ENCODE peak calls at places on chromosome 19, in four cellular contexts. One of them, this sample, is unnamed.

GRCh38 chr19:23273022-23273593 is 22.9 kb upstream of the ZNF724 start:
- DNase-seq in Panc1: no peak
- DNase-seq in HepG2: no peak
- DNase-seq in HCT116: no peak
- DNase-seq in this sample: no peak

GRCh38 chr19:38682872-38683392 is 35.5 kb downstream of the ACTN4 start:
- DNase-seq in Panc1: no peak
- DNase-seq in HCT116: no peak
- DNase-seq in HepG2: no peak
- DNase-seq in this sample: no peak

GRCh38 chr19:6528544-6529121 is 2.2 kb upstream of the TNFSF9 start:
- DNase-seq in HepG2: peak
- DNase-seq in Panc1: no peak
- DNase-seq in HCT116: no peak
- DNase-seq in this sample: peak

GRCh38 chr19:45779231-45780145 is 2.8 kb downstream of the DMPK start:
- DNase-seq in HepG2: peak
- DNase-seq in Panc1: no peak
- DNase-seq in HCT116: peak
- DNase-seq in this sample: peak

GRCh38 chr19:32977269-32977668 is 5.2 kb downstream of the FAAP24 start:
- DNase-seq in HCT116: no peak
- DNase-seq in Panc1: no peak
- DNase-seq in HepG2: no peak
- DNase-seq in this sample: no peak

GRCh38 chr19:28577199-28577598 is 635.8 kb downstream of the UQCRFS1 start:
- DNase-seq in Panc1: no peak
- DNase-seq in HepG2: no peak
- DNase-seq in HCT116: no peak
- DNase-seq in this sample: no peak

GRCh38 chr19:7933828-7934725 is 8.1 kb upstream of the CTXN1 start:
- DNase-seq in HCT116: no peak
- DNase-seq in HepG2: no peak
- DNase-seq in Panc1: no peak
- DNase-seq in this sample: no peak

GRCh38 chr19:35043906-35044305 is 2.4 kb downstream of the HPN start:
- DNase-seq in HCT116: no peak
- DNase-seq in HepG2: no peak
- DNase-seq in Panc1: no peak
- DNase-seq in this sample: no peak

GRCh38 chr19:28829762-28830161 is 383.2 kb downstream of the UQCRFS1 start:
- DNase-seq in HCT116: no peak
- DNase-seq in Panc1: no peak
- DNase-seq in HepG2: no peak
- DNase-seq in this sample: no peak

GRCh38 chr19:35088514-35088913 is 27.1 kb upstream of the FXYD3 start:
- DNase-seq in HepG2: no peak
- DNase-seq in Panc1: no peak
- DNase-seq in HCT116: no peak
- DNase-seq in this sample: no peak

GRCh38 chr19:38394488-38394887 is 6.0 kb downstream of the SPRED3 start:
- DNase-seq in HCT116: no peak
- DNase-seq in Panc1: no peak
- DNase-seq in HepG2: peak
- DNase-seq in this sample: no peak

GRCh38 chr19:39341122-39341719 is 1.0 kb upstream of the SAMD4B start:
- DNase-seq in HCT116: no peak
- DNase-seq in HepG2: no peak
- DNase-seq in Panc1: no peak
- DNase-seq in this sample: peak

GRCh38 chr19:58330458-58330857 is 3.7 kb downstream of the ZSCAN22 start:
- DNase-seq in HCT116: no peak
- DNase-seq in Panc1: peak
- DNase-seq in HepG2: no peak
- DNase-seq in this sample: peak

GRCh38 chr19:54209058-54209747 is 8.5 kb downstream of the RPS9 start:
- DNase-seq in HCT116: no peak
- DNase-seq in Panc1: no peak
- DNase-seq in HepG2: no peak
- DNase-seq in this sample: no peak

GRCh38 chr19:49741210-49741844 is 21.8 kb downstream of the TSKS start:
- DNase-seq in Panc1: no peak
- DNase-seq in HepG2: peak
- DNase-seq in HCT116: no peak
- DNase-seq in this sample: no peak

GRCh38 chr19:20423381-20424207 is 142.0 kb downstream of the ZNF737 start:
- DNase-seq in Panc1: peak
- DNase-seq in HepG2: no peak
- DNase-seq in HCT116: no peak
- DNase-seq in this sample: no peak

GRCh38 chr19:46466536-46467199 is 4.7 kb downstream of the PNMA8A start:
- DNase-seq in Panc1: no peak
- DNase-seq in HCT116: no peak
- DNase-seq in HepG2: no peak
- DNase-seq in this sample: no peak

GRCh38 chr19:31249217-31249616 is 100.0 kb downstream of the TSHZ3 start:
- DNase-seq in HepG2: no peak
- DNase-seq in HCT116: no peak
- DNase-seq in Panc1: no peak
- DNase-seq in this sample: no peak

GRCh38 chr19:46824887-46825730 is 25.5 kb downstream of the AP2S1 start:
- DNase-seq in HepG2: no peak
- DNase-seq in Panc1: no peak
- DNase-seq in HCT116: no peak
- DNase-seq in this sample: no peak

GRCh38 chr19:43820098-43820860 is 6.8 kb upstream of the ZNF283 start:
- DNase-seq in HepG2: no peak
- DNase-seq in Panc1: no peak
- DNase-seq in HCT116: no peak
- DNase-seq in this sample: no peak

GRCh38 chr19:46925548-46925950 is 64.8 kb downstream of the ARHGAP35 start:
- DNase-seq in Panc1: no peak
- DNase-seq in HCT116: no peak
- DNase-seq in HepG2: peak
- DNase-seq in this sample: no peak

GRCh38 chr19:8666814-8667405 is 31.7 kb downstream of the ACTL9 start:
- DNase-seq in HepG2: no peak
- DNase-seq in Panc1: no peak
- DNase-seq in HCT116: no peak
- DNase-seq in this sample: no peak

GRCh38 chr19:50173144-50173543 is 10.1 kb upstream of the IZUMO2 start:
- DNase-seq in Panc1: no peak
- DNase-seq in HCT116: no peak
- DNase-seq in HepG2: no peak
- DNase-seq in this sample: no peak

GRCh38 chr19:7868671-7869452 is 5.3 kb downstream of the PRR36 start:
- DNase-seq in HCT116: peak
- DNase-seq in Panc1: no peak
- DNase-seq in HepG2: peak
- DNase-seq in this sample: peak

GRCh38 chr19:30226464-30227070 is 145.6 kb upstream of the ZNF536 start:
- DNase-seq in HCT116: no peak
- DNase-seq in HepG2: no peak
- DNase-seq in Panc1: no peak
- DNase-seq in this sample: no peak
- TF ChIP-seq TCF7L2 in HCT116: no peak
- TF ChIP-seq TCF7L2 in HepG2: no peak
- TF ChIP-seq TCF7L2 in Panc1: no peak
- TF ChIP-seq TCF7L2 in this sample: no peak

DNA sequence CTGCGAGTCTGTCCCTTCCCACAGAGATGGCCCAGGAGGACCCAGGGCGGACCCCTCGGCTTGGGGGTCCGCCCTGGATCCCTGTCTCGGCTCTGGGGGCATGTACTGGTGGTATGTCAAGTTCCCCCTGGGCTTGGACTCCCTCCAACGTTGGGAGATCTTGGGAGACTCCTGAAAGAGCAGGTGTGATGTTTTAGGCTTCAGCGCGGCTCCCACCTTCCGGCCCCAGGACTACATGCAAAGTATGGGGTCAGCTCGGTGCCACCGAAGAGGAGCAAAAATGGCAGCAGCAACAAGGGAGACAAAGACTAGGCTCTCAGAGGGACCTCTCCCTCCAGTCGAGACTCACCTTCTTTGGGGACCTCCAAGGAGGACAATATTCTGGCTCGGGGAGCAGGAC is 4.2 kb downstream of the MAMSTR start:
- DNase-seq in Panc1: no peak
- DNase-seq in HepG2: no peak
- DNase-seq in HCT116: no peak
- DNase-seq in this sample: no peak
- TF ChIP-seq TCF7L2 in Panc1: no peak
- TF ChIP-seq TCF7L2 in HepG2: no peak
- TF ChIP-seq TCF7L2 in HCT116: no peak
- TF ChIP-seq TCF7L2 in this sample: no peak

DNA sequence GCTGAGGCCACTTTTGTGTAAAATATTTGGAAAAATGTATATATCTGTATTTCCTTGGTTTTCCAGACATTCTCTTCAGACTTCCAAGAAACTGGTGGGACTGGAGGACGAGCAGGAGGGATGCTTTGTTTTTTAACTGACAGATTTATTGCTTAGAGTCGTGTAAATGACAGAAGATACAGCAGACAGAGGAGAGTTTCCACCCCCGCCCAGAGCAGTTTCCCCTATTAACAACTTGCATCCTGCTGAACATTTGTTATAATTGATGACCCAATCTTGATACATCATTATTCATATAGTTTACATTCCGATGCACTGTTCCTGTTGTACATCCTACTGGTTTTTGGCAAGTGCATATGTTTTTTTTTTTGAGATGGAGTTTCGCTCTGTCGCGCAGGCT is 7.1 kb upstream of the DOCK6 start:
- DNase-seq in HCT116: no peak
- DNase-seq in Panc1: no peak
- DNase-seq in HepG2: no peak
- DNase-seq in this sample: peak
- TF ChIP-seq TCF7L2 in HCT116: no peak
- TF ChIP-seq TCF7L2 in Panc1: no peak
- TF ChIP-seq TCF7L2 in HepG2: no peak
- TF ChIP-seq TCF7L2 in this sample: no peak

GRCh38 chr19:40646564-40647254 is 43.7 kb downstream of the NUMBL start:
- DNase-seq in HepG2: no peak
- DNase-seq in HCT116: no peak
- DNase-seq in Panc1: no peak
- DNase-seq in this sample: peak
- TF ChIP-seq TCF7L2 in HepG2: no peak
- TF ChIP-seq TCF7L2 in HCT116: no peak
- TF ChIP-seq TCF7L2 in Panc1: no peak
- TF ChIP-seq TCF7L2 in this sample: no peak

GRCh38 chr19:16831531-16831930 is 2.3 kb downstream of the SIN3B start:
- DNase-seq in HepG2: no peak
- DNase-seq in Panc1: no peak
- DNase-seq in HCT116: no peak
- DNase-seq in this sample: no peak

GRCh38 chr19:16834747-16835146 is 5.5 kb downstream of the SIN3B start:
- DNase-seq in Panc1: no peak
- DNase-seq in HepG2: no peak
- DNase-seq in HCT116: no peak
- DNase-seq in this sample: no peak

GRCh38 chr19:16841391-16841926 is 12.3 kb downstream of the SIN3B start:
- DNase-seq in HepG2: no peak
- DNase-seq in HCT116: no peak
- DNase-seq in Panc1: no peak
- DNase-seq in this sample: no peak

GRCh38 chr19:16836906-16837362 is 7.7 kb downstream of the SIN3B start:
- DNase-seq in Panc1: no peak
- DNase-seq in HepG2: no peak
- DNase-seq in HCT116: no peak
- DNase-seq in this sample: no peak

GRCh38 chr19:16836115-16836905 is 7.1 kb downstream of the SIN3B start:
- DNase-seq in HepG2: no peak
- DNase-seq in HCT116: no peak
- DNase-seq in Panc1: no peak
- DNase-seq in this sample: peak
- TF ChIP-seq TCF7L2 in HepG2: no peak
- TF ChIP-seq TCF7L2 in HCT116: no peak
- TF ChIP-seq TCF7L2 in Panc1: no peak
- TF ChIP-seq TCF7L2 in this sample: no peak

GRCh38 chr19:18126097-18126496 is 26.9 kb upstream of the PIK3R2 start:
- DNase-seq in HepG2: no peak
- DNase-seq in Panc1: no peak
- DNase-seq in HCT116: no peak
- DNase-seq in this sample: no peak

GRCh38 chr19:18122424-18122823 is 24.8 kb downstream of the MAST3 start:
- DNase-seq in HepG2: no peak
- DNase-seq in HCT116: no peak
- DNase-seq in Panc1: no peak
- DNase-seq in this sample: no peak

GRCh38 chr19:18121166-18121565 is 23.6 kb downstream of the MAST3 start:
- DNase-seq in Panc1: no peak
- DNase-seq in HCT116: no peak
- DNase-seq in HepG2: no peak
- DNase-seq in this sample: no peak

GRCh38 chr19:18123819-18124218 is 26.2 kb downstream of the MAST3 start:
- DNase-seq in HepG2: no peak
- DNase-seq in Panc1: no peak
- DNase-seq in HCT116: no peak
- DNase-seq in this sample: no peak

GRCh38 chr19:18122860-18123795 is 25.6 kb downstream of the MAST3 start:
- DNase-seq in HCT116: no peak
- DNase-seq in HepG2: no peak
- DNase-seq in Panc1: no peak
- DNase-seq in this sample: no peak
- TF ChIP-seq TCF7L2 in HCT116: no peak
- TF ChIP-seq TCF7L2 in HepG2: no peak
- TF ChIP-seq TCF7L2 in Panc1: no peak
- TF ChIP-seq TCF7L2 in this sample: no peak

GRCh38 chr19:1073956-1074511 is 7.1 kb downstream of the ARHGAP45 start:
- DNase-seq in HCT116: no peak
- DNase-seq in Panc1: no peak
- DNase-seq in HepG2: no peak
- DNase-seq in this sample: no peak
- TF ChIP-seq TCF7L2 in HCT116: no peak
- TF ChIP-seq TCF7L2 in Panc1: no peak
- TF ChIP-seq TCF7L2 in HepG2: no peak
- TF ChIP-seq TCF7L2 in this sample: no peak

DNA sequence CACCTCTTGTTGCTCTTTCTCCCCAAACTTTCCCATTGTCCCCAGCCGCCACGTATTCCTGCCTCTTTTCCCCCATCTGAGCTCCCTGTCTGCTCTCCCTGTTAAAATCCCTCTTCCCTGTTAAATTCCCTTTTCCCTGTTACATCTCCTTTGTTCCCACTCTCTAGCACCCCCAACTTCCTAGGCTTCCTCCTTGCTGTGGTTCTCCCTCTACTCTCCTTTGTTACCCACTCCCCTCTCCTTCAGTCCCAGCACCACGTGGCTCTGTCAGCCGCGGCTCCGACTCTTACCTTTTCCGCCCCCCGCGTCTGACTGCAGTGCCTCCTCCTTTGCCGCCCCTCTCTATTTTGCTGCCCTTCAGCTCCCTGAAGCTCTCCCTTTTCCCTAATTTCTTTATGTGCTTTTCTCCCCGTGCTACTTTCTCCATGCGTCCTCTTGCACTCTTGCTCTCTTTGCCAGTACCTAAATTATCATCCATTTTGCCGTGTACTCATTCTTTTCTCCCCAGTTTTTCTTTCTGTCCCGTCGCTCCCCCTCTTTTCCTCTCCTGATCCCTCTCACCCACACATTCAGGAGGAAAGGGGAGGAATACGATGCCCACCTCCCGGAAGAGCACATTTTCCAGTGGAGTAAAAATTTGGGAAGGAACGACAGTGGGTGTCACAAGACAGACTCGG is 986 bp downstream of the ZNF616 start:
- DNase-seq in HepG2: peak
- DNase-seq in HCT116: no peak
- DNase-seq in Panc1: no peak
- DNase-seq in this sample: peak
- TF ChIP-seq TCF7L2 in HepG2: no peak
- TF ChIP-seq TCF7L2 in HCT116: no peak
- TF ChIP-seq TCF7L2 in Panc1: no peak
- TF ChIP-seq TCF7L2 in this sample: no peak